ENCODE peak calls at places on chromosomes 16 and 17, in five cellular contexts. S is PC-3, H is GM23248, K is OCI-LY7, G is GM23338. I is an unnamed sample. For H3K4me1, the result is how much of the 10 kb centered on the place peaks cover.

GRCh38 chr16:27257271-27257670 is 11.3 kb downstream of the NSMCE1 start:
- DNase-seq in S (no peak), G (no peak), H (no peak), K (no peak), I (no peak)

GRCh38 chr17:60506312-60506711 is 19.7 kb downstream of the APPBP2 start:
- DNase-seq in H (peak), G (no peak), S (peak), K (no peak), I (no peak)

GRCh38 chr16:3829631-3830536 is 50.6 kb downstream of the CREBBP start:
- DNase-seq in K (no peak), G (no peak), S (no peak), H (no peak), I (no peak)

GRCh38 chr17:27817731-27818130 is 17.4 kb upstream of the NOS2 start:
- DNase-seq in K (no peak), H (peak), G (no peak), S (peak), I (peak)

GRCh38 chr17:38605852-38606645 is at the start of gene SRCIN1:
- DNase-seq in K (peak), S (peak), G (peak), H (peak), I (peak)

GRCh38 chr16:66240996-66241395 is 125.5 kb upstream of the CDH5 start:
- DNase-seq in K (no peak), G (no peak), H (no peak), S (no peak), I (no peak)

GRCh38 chr17:35788504-35788998 is 6.9 kb downstream of the MMP28 start:
- DNase-seq in G (no peak), S (peak), H (peak), K (no peak), I (no peak)

GRCh38 chr17:31926100-31926729 is 10.6 kb upstream of the SUZ12 start:
- DNase-seq in S (no peak), K (no peak), G (no peak), H (no peak), I (no peak)

DNA sequence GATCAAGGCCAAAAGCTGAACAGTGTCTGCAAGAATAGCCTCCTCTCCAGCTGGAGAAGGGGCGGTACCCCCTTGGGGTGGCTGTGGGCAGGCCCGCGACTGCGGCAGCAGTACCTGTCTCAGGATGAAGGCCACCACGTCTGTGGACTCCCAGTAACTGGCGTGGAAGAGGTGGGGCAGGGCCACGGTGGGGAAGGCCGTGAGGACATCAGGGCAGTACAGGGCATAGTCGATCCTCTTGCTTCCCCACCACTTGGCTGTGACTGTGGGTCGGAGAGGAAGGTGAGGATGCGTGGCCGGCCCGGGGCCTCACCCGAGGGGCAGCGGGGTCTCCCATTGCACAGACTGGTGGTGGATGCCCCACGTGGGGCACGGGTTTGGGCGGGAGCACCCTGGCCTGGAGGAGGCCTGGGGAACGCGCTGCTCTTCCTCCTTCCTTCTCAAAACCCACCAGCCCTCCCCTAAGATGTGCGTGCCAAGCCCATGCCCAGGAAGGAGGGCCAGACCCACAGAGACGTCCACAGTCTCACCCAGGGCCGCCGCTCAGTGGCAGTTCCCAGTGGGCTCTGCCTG is 26.0 kb downstream of the PIMREG start:
- DNase-seq in G (no peak), S (no peak), H (no peak), K (no peak), I (no peak)
- TF ChIP-seq EZH2phosphoT487 in G (no peak), S (no peak), H (no peak), K (no peak), I (no peak)

GRCh38 chr17:41013181-41013580 is 4.3 kb upstream of the KRTAP3-1 start:
- DNase-seq in S (peak), H (peak), K (no peak), G (no peak), I (no peak)
- H3K4me1 ChIP-seq in S (under half), H (under half), K (under half), G (under half), I (under half)

GRCh38 chr16:84600343-84601229 is 17.3 kb downstream of the COTL1 start:
- DNase-seq in K (peak), G (no peak), S (no peak), H (peak), I (no peak)
- TF ChIP-seq EZH2phosphoT487 in K (no peak), G (no peak), S (no peak), H (no peak), I (no peak)

GRCh38 chr17:77455878-77456234 is 315.1 kb downstream of the SEC14L1 start:
- DNase-seq in G (no peak), S (no peak), H (no peak), K (no peak), I (no peak)

GRCh38 chr17:77451894-77452852 is 311.4 kb downstream of the SEC14L1 start:
- DNase-seq in H (peak), S (no peak), G (peak), K (peak), I (peak)

GRCh38 chr17:77454560-77455095 is 313.9 kb downstream of the SEC14L1 start:
- DNase-seq in H (no peak), K (peak), S (no peak), G (no peak), I (no peak)

GRCh38 chr17:77455111-77455877 is 314.5 kb downstream of the SEC14L1 start:
- DNase-seq in G (no peak), H (no peak), K (peak), S (no peak), I (no peak)

DNA sequence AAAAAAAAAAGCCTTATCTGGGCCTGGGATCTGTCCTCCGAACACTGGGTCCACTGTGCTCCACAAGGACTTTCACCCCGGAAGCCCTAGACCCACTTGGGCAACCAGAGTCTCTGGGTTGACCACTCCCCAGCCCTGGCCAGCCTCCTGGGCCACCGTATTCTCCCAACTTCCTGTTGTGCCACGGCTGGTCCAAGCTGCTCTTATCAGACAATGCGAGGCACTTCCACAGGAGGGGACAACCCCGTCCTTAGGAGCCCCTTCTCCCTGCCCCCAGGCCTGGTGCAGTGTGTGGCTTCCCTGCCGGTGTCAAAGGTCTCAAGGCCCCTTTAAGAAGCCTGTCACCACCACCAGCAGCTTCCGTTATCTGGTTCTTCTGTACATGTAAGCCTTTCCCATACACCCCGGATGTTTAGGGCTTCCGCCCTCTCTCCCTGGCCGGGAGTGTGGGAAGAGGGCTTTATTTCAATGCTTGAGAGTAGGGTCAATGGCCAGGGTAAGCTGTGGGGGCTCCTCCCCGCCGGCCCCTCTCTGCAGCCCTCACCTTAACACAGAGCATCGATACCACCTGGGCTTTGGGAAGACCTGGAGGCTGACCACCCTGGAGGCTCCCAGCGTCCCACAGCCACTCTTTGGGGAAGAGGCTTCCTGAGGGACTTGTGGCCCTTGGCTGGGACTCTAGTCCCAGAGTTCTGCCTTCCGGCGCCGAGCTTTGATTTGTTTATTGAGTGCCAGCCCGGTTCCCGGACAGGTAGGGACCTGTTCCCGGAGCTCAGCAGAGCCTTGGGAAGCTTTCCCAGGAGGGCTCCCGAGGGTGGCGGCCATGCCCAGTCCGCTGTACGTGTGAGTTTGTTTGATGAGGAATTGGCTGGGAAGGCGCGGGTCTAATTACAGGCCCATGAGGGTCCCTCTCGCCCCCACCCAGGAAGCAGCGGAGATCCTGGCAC is 313.1 kb downstream of the SEC14L1 start:
- DNase-seq in G (no peak), S (no peak), H (no peak), K (peak), I (no peak)
- H3K4me1 ChIP-seq in G (under half), S (under half), H (under half), K (half or more), I (half or more)

DNA sequence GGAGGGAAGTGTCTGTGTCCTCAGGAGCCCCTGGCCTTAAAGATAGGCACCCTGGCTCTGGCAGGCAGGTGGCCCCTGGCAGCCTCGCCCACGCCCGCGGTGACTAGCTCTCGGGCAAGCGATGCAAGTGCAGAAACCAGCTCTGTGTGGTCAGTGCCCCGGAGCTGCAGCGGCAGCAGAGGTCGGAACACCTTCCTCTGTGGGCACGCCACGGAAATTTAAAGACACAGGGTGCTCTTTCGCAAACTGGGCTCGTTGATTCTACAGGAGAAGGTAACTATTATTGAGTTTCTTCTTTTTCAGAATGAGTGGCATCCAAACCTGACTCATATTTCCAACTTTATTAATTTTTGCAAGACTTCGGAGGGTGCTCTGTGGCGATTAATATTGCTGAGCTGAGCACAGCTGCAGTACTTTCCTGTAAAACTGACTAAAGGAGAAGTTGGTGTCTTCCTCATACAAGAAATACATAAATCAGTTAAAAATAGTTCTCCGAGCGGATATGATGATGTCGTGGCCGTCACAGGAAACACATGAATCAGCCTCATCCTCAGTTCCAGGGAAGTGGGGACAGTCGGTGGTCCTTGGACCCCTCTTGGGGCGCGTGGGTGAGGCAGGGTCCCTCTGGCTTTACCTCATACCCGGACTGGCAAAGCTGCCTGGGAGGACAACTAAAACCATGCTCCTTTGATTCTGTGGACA is 120.2 kb downstream of the METRNL start:
- DNase-seq in H (peak), G (no peak), S (peak), K (peak), I (no peak)
- TF ChIP-seq EZH2phosphoT487 in H (peak), G (no peak), S (no peak), K (no peak), I (no peak)

GRCh38 chr16:88379694-88380040 is 3.1 kb upstream of the ZNF469 start:
- DNase-seq in H (no peak), G (no peak), S (no peak), K (no peak), I (no peak)
- H3K4me1 ChIP-seq in H (under half), G (under half), S (under half), K (under half), I (under half)

GRCh38 chr16:19837984-19838707 is 46.5 kb downstream of the GPRC5B start:
- DNase-seq in S (no peak), H (no peak), K (no peak), G (peak), I (peak)

GRCh38 chr16:19843371-19843770 is 41.3 kb downstream of the GPRC5B start:
- DNase-seq in K (no peak), H (peak), G (no peak), S (peak), I (no peak)

GRCh38 chr16:19841184-19841583 is 43.5 kb downstream of the GPRC5B start:
- DNase-seq in S (no peak), K (no peak), H (no peak), G (no peak), I (no peak)

GRCh38 chr16:19842758-19843157 is 41.9 kb downstream of the GPRC5B start:
- DNase-seq in H (no peak), K (no peak), S (no peak), G (no peak), I (no peak)

DNA sequence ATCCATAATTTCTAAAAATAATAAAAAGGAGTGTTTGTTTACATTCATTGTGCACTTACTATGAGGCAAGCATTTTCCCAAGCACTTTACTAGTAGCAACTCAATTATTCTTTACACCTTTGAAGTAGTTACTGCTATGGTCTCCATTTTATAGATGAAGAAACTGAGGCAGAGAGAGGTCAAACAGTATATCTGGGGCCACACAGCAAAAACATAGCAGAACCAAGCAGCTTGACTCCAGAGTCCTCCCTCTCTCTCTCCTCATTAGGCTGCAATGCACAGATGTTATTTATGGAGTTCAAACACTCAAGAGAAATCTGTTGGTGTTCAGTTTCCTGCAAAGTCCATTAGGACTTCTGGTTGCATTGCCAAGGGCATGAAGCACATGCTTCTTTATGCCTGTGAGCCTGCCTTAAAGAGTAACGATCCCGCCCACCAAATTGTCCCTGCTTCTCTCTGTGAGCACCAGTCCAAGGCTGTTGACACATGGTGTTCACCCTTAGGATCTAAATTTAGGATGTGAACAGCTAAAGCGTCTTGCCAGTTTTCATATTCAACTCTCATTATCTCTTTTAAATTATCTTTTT is 44.0 kb downstream of the GPRC5B start:
- DNase-seq in H (no peak), K (no peak), G (no peak), S (no peak), I (no peak)
- TF ChIP-seq EZH2phosphoT487 in H (no peak), K (no peak), G (no peak), S (no peak), I (no peak)

GRCh38 chr16:85524365-85524629 is 88.8 kb upstream of the GSE1 start:
- DNase-seq in K (no peak), G (no peak), H (no peak), S (no peak), I (no peak)

GRCh38 chr16:85527042-85527766 is 85.9 kb upstream of the GSE1 start:
- DNase-seq in S (no peak), K (no peak), G (no peak), H (no peak), I (no peak)

GRCh38 chr16:85526132-85526731 is 86.9 kb upstream of the GSE1 start:
- DNase-seq in G (no peak), K (no peak), H (no peak), S (no peak), I (no peak)

GRCh38 chr16:85524630-85525463 is 88.3 kb upstream of the GSE1 start:
- DNase-seq in G (no peak), S (peak), K (peak), H (no peak), I (peak)

GRCh38 chr16:85525464-85526117 is 87.5 kb upstream of the GSE1 start:
- DNase-seq in S (no peak), K (no peak), H (no peak), G (no peak), I (no peak)
- H3K4me1 ChIP-seq in S (under half), K (under half), H (under half), G (under half), I (under half)

I was measured in neural progenitor cell.